ENCODE peak calls at places on chromosomes 4 and X, in seven cellular contexts. One of them, this sample, is unnamed.
A peak's percentile ranks its signal among the peaks of the same experiment; 100 is the strongest.

GRCh38 chrX:12610079-12610478 is 181.1 kb upstream of the PRPS2 start:
- DNase-seq in T-helper 2 cell: no peak
- DNase-seq in foreskin fibroblast: peak; percentile 1
- DNase-seq in upper lobe of left lung: no peak
- DNase-seq in stimulated activated naive CD4-positive, alpha-beta T cell treated with Interleukin-2 at 50 U/mL for 16 hours: no peak
- DNase-seq in OCI-LY7: no peak
- DNase-seq in GM03348: peak; percentile 62
- DNase-seq in this sample: no peak

GRCh38 chr4:149897784-149898183 is 82.1 kb upstream of the IQCM start:
- DNase-seq in T-helper 2 cell: no peak
- DNase-seq in foreskin fibroblast: no peak
- DNase-seq in upper lobe of left lung: no peak
- DNase-seq in stimulated activated naive CD4-positive, alpha-beta T cell treated with Interleukin-2 at 50 U/mL for 16 hours: no peak
- DNase-seq in OCI-LY7: peak; percentile 12
- DNase-seq in GM03348: peak; percentile 27
- DNase-seq in this sample: no peak

GRCh38 chr4:15805583-15806517 is 27.7 kb downstream of the CD38 start:
- DNase-seq in T-helper 2 cell: no peak
- DNase-seq in foreskin fibroblast: peak; percentile 36
- DNase-seq in upper lobe of left lung: no peak
- DNase-seq in stimulated activated naive CD4-positive, alpha-beta T cell treated with Interleukin-2 at 50 U/mL for 16 hours: peak; percentile 3
- DNase-seq in OCI-LY7: peak; percentile 81
- DNase-seq in GM03348: peak; percentile 63
- DNase-seq in this sample: no peak

GRCh38 chr4:832536-832935 is 6.6 kb upstream of the CPLX1 start:
- DNase-seq in T-helper 2 cell: no peak
- DNase-seq in foreskin fibroblast: no peak
- DNase-seq in upper lobe of left lung: no peak
- DNase-seq in stimulated activated naive CD4-positive, alpha-beta T cell treated with Interleukin-2 at 50 U/mL for 16 hours: no peak
- DNase-seq in OCI-LY7: no peak
- DNase-seq in GM03348: no peak
- DNase-seq in this sample: no peak

GRCh38 chr4:88843067-88843723 is 145.6 kb upstream of the NAP1L5 start:
- DNase-seq in T-helper 2 cell: no peak
- DNase-seq in foreskin fibroblast: peak; percentile 41
- DNase-seq in upper lobe of left lung: no peak
- DNase-seq in stimulated activated naive CD4-positive, alpha-beta T cell treated with Interleukin-2 at 50 U/mL for 16 hours: no peak
- DNase-seq in OCI-LY7: no peak
- DNase-seq in GM03348: no peak
- DNase-seq in this sample: no peak

GRCh38 chr4:153916273-153916755 is 127.4 kb upstream of the SFRP2 start:
- DNase-seq in T-helper 2 cell: no peak
- DNase-seq in foreskin fibroblast: no peak
- DNase-seq in upper lobe of left lung: no peak
- DNase-seq in stimulated activated naive CD4-positive, alpha-beta T cell treated with Interleukin-2 at 50 U/mL for 16 hours: peak; percentile 1
- DNase-seq in OCI-LY7: no peak
- DNase-seq in GM03348: no peak
- DNase-seq in this sample: no peak

GRCh38 chr4:16844796-16845586 is 53.5 kb downstream of the LDB2 start:
- DNase-seq in T-helper 2 cell: no peak
- DNase-seq in foreskin fibroblast: no peak
- DNase-seq in upper lobe of left lung: no peak
- DNase-seq in stimulated activated naive CD4-positive, alpha-beta T cell treated with Interleukin-2 at 50 U/mL for 16 hours: no peak
- DNase-seq in OCI-LY7: no peak
- DNase-seq in GM03348: no peak
- DNase-seq in this sample: no peak

GRCh38 chrX:28391528-28391927 is 195.7 kb upstream of the IL1RAPL1 start:
- DNase-seq in T-helper 2 cell: no peak
- DNase-seq in foreskin fibroblast: no peak
- DNase-seq in upper lobe of left lung: no peak
- DNase-seq in stimulated activated naive CD4-positive, alpha-beta T cell treated with Interleukin-2 at 50 U/mL for 16 hours: no peak
- DNase-seq in OCI-LY7: no peak
- DNase-seq in GM03348: no peak
- DNase-seq in this sample: no peak

GRCh38 chrX:13876652-13877051 is 59.8 kb upstream of the GPM6B start:
- DNase-seq in T-helper 2 cell: no peak
- DNase-seq in foreskin fibroblast: peak; percentile 74
- DNase-seq in upper lobe of left lung: no peak
- DNase-seq in stimulated activated naive CD4-positive, alpha-beta T cell treated with Interleukin-2 at 50 U/mL for 16 hours: no peak
- DNase-seq in OCI-LY7: no peak
- DNase-seq in GM03348: no peak
- DNase-seq in this sample: no peak

GRCh38 chr4:102625232-102625930 is 124.2 kb downstream of the NFKB1 start:
- DNase-seq in T-helper 2 cell: peak; percentile 44
- DNase-seq in foreskin fibroblast: peak; percentile 42
- DNase-seq in upper lobe of left lung: no peak
- DNase-seq in stimulated activated naive CD4-positive, alpha-beta T cell treated with Interleukin-2 at 50 U/mL for 16 hours: peak; percentile 48
- DNase-seq in OCI-LY7: peak; percentile 61
- DNase-seq in GM03348: peak; percentile 59
- DNase-seq in this sample: peak; percentile 13

This sample was measured in NK-92 treated with Interleukin-12 subunit alpha and Interleukin-12 subunit beta, amount 100 ng/mL, for 24 hours.